ENCODE peak calls at places on chromosomes 12 and 14, in ten cellular contexts. I is mesendoderm; O is SJSA1; J is NCI-H1092 treated with DMSO at 0.1 percent for 48 hours; V is stomach; A is Peyer's patch; E is HCEC 1CT; D is GM20000; Q is pancreas; R is activated T-cell treated with anti-CD3 and anti-CD28 coated beads, Interleukin-2, amount 50 U/mL, for 72 hours. M is an unnamed sample.

GRCh38 chr14:100348779-100349708 is 25.9 kb downstream of the SLC25A47 start:
- DNase-seq in I (no peak), O (no peak), J (peak; percentile 12), V (no peak), A (peak; percentile 63), E (no peak), D (no peak), Q (no peak), R (no peak), M (no peak)

GRCh38 chr12:32504626-32505025 is 105.3 kb downstream of the FGD4 start:
- DNase-seq in I (no peak), O (no peak), J (no peak), V (no peak), A (no peak), E (no peak), D (no peak), Q (no peak), R (no peak), M (no peak)

GRCh38 chr12:23542187-23542586 is 407.3 kb downstream of the SOX5 start:
- DNase-seq in I (peak; percentile 37), O (no peak), J (no peak), V (no peak), A (no peak), E (no peak), D (no peak), Q (no peak), R (no peak), M (no peak)

GRCh38 chr12:89529738-89530137 is 3.9 kb upstream of the POC1B start:
- DNase-seq in I (peak; percentile 46), O (no peak), J (peak; percentile 24), V (no peak), A (no peak), E (peak; percentile 51), D (peak; percentile 57), Q (no peak), R (no peak), M (peak; percentile 5)

GRCh38 chr14:72852194-72852593 is 41.7 kb downstream of the DPF3 start:
- DNase-seq in I (no peak), O (no peak), J (no peak), V (no peak), A (no peak), E (no peak), D (no peak), Q (no peak), R (no peak), M (no peak)

GRCh38 chr12:4900327-4900726 is 9.4 kb upstream of the KCNA1 start:
- DNase-seq in I (peak; percentile 26), O (no peak), J (no peak), V (no peak), A (no peak), E (no peak), D (no peak), Q (no peak), R (no peak), M (no peak)

GRCh38 chr12:32052300-32052691 is 54.4 kb upstream of the BICD1 start:
- DNase-seq in I (no peak), O (no peak), J (no peak), V (no peak), A (no peak), E (no peak), D (no peak), Q (no peak), R (no peak), M (no peak)

GRCh38 chr14:70281938-70282337 is 77.5 kb downstream of the COX16 start:
- DNase-seq in I (no peak), O (no peak), J (peak; percentile 46), V (no peak), A (no peak), E (no peak), D (no peak), Q (no peak), R (no peak), M (peak; percentile 45)

GRCh38 chr14:56972948-56973347 is 162.7 kb upstream of the OTX2 start:
- DNase-seq in I (no peak), O (no peak), J (no peak), V (no peak), A (no peak), E (no peak), D (no peak), Q (no peak), R (no peak), M (no peak)

GRCh38 chr12:92561543-92561899 is 141.3 kb upstream of the PLEKHG7 start:
- DNase-seq in I (no peak), O (no peak), J (peak; percentile 92), V (peak; percentile 73), A (no peak), E (peak; percentile 60), D (no peak), Q (peak; percentile 70), R (no peak), M (peak; percentile 34)

GRCh38 chr14:55450539-55450938 is 10.1 kb upstream of the TBPL2 start:
- DNase-seq in I (no peak), O (no peak), J (no peak), V (no peak), A (no peak), E (no peak), D (no peak), Q (no peak), R (no peak), M (no peak)

GRCh38 chr12:46303039-46303666 is 34.3 kb upstream of the SLC38A1 start:
- DNase-seq in I (peak; percentile 54), O (no peak), J (peak; percentile 70), V (peak; percentile 45), A (peak; percentile 80), E (peak; percentile 41), D (peak; percentile 48), Q (peak; percentile 40), R (peak; percentile 39), M (peak; percentile 13)

GRCh38 chr12:69343357-69343756 is 4.8 kb upstream of the LYZ start:
- DNase-seq in I (no peak), O (no peak), J (no peak), V (no peak), A (no peak), E (no peak), D (no peak), Q (no peak), R (no peak), M (no peak)

GRCh38 chr14:90730367-90730766 is 85.9 kb downstream of the TTC7B start:
- DNase-seq in I (no peak), O (no peak), J (no peak), V (no peak), A (no peak), E (no peak), D (no peak), Q (no peak), R (no peak), M (no peak)

GRCh38 chr12:92020983-92021664 is 124.5 kb downstream of the BTG1 start:
- DNase-seq in I (no peak), O (no peak), J (no peak), V (no peak), A (no peak), E (no peak), D (no peak), Q (no peak), R (no peak), M (no peak)

GRCh38 chr14:61483477-61483876 is 162.1 kb downstream of the PRKCH start:
- DNase-seq in I (no peak), O (no peak), J (no peak), V (no peak), A (no peak), E (no peak), D (no peak), Q (no peak), R (no peak), M (no peak)

GRCh38 chr14:24376448-24377070 is 8.6 kb downstream of the NFATC4 start:
- DNase-seq in I (peak; percentile 84), O (no peak), J (no peak), V (no peak), A (no peak), E (no peak), D (no peak), Q (no peak), R (no peak), M (no peak)

GRCh38 chr12:52063081-52063985 is 6.4 kb upstream of the ATG101 start:
- DNase-seq in I (no peak), O (no peak), J (no peak), V (no peak), A (no peak), E (no peak), D (no peak), Q (no peak), R (no peak), M (no peak)